ENCODE peak calls at places on chromosomes 3 and 15, in seven cellular contexts. One of them, this sample, is unnamed.

GRCh38 chr3:58104712-58105111 is 96.5 kb downstream of the FLNB start:
- DNase-seq in HFFc6: no peak
- DNase-seq in fibroblast of villous mesenchyme: no peak
- DNase-seq in stomach: peak
- DNase-seq in WERI-Rb-1: no peak
- DNase-seq in ovary: no peak
- DNase-seq in fibroblast of mammary gland: no peak
- DNase-seq in this sample: no peak

GRCh38 chr3:182740710-182741109 is 52.6 kb upstream of the ATP11B start:
- DNase-seq in HFFc6: no peak
- DNase-seq in fibroblast of villous mesenchyme: no peak
- DNase-seq in stomach: peak
- DNase-seq in WERI-Rb-1: no peak
- DNase-seq in ovary: no peak
- DNase-seq in fibroblast of mammary gland: peak
- DNase-seq in this sample: peak

GRCh38 chr3:124714218-124714853 is 15.9 kb upstream of the UMPS start:
- DNase-seq in HFFc6: peak
- DNase-seq in fibroblast of villous mesenchyme: peak
- DNase-seq in stomach: no peak
- DNase-seq in WERI-Rb-1: no peak
- DNase-seq in ovary: no peak
- DNase-seq in fibroblast of mammary gland: no peak
- DNase-seq in this sample: no peak

GRCh38 chr3:59386165-59386564 is 336.3 kb upstream of the CFAP20DC start:
- DNase-seq in HFFc6: no peak
- DNase-seq in fibroblast of villous mesenchyme: no peak
- DNase-seq in stomach: no peak
- DNase-seq in WERI-Rb-1: no peak
- DNase-seq in ovary: no peak
- DNase-seq in fibroblast of mammary gland: no peak
- DNase-seq in this sample: peak

GRCh38 chr15:25783607-25784131 is 79.5 kb downstream of the ATP10A start:
- DNase-seq in HFFc6: peak
- DNase-seq in fibroblast of villous mesenchyme: no peak
- DNase-seq in stomach: no peak
- DNase-seq in WERI-Rb-1: peak
- DNase-seq in ovary: no peak
- DNase-seq in fibroblast of mammary gland: peak
- DNase-seq in this sample: no peak

GRCh38 chr3:96266395-96267187 is 547.8 kb upstream of the EPHA6 start:
- DNase-seq in HFFc6: no peak
- DNase-seq in fibroblast of villous mesenchyme: peak
- DNase-seq in stomach: no peak
- DNase-seq in WERI-Rb-1: no peak
- DNase-seq in ovary: no peak
- DNase-seq in fibroblast of mammary gland: peak
- DNase-seq in this sample: peak

GRCh38 chr3:123300056-123300455 is 98.3 kb downstream of the SEC22A start:
- DNase-seq in HFFc6: no peak
- DNase-seq in fibroblast of villous mesenchyme: no peak
- DNase-seq in stomach: no peak
- DNase-seq in WERI-Rb-1: no peak
- DNase-seq in ovary: no peak
- DNase-seq in fibroblast of mammary gland: no peak
- DNase-seq in this sample: no peak

GRCh38 chr3:39097716-39098472 is 9.5 kb downstream of the GORASP1 start:
- DNase-seq in HFFc6: no peak
- DNase-seq in fibroblast of villous mesenchyme: no peak
- DNase-seq in stomach: no peak
- DNase-seq in WERI-Rb-1: no peak
- DNase-seq in ovary: no peak
- DNase-seq in fibroblast of mammary gland: no peak
- DNase-seq in this sample: no peak

GRCh38 chr15:43204016-43204901 is 16.6 kb downstream of the EPB42 start:
- DNase-seq in HFFc6: peak
- DNase-seq in fibroblast of villous mesenchyme: peak
- DNase-seq in stomach: peak
- DNase-seq in WERI-Rb-1: peak
- DNase-seq in ovary: no peak
- DNase-seq in fibroblast of mammary gland: peak
- DNase-seq in this sample: peak

GRCh38 chr3:121411554-121411953 is 134.2 kb downstream of the POLQ start:
- DNase-seq in HFFc6: peak
- DNase-seq in fibroblast of villous mesenchyme: no peak
- DNase-seq in stomach: no peak
- DNase-seq in WERI-Rb-1: no peak
- DNase-seq in ovary: no peak
- DNase-seq in fibroblast of mammary gland: peak
- DNase-seq in this sample: no peak

GRCh38 chr15:77421370-77421700 is 647 bp downstream of the HMG20A start:
- DNase-seq in HFFc6: no peak
- DNase-seq in fibroblast of villous mesenchyme: no peak
- DNase-seq in stomach: no peak
- DNase-seq in WERI-Rb-1: no peak
- DNase-seq in ovary: no peak
- DNase-seq in fibroblast of mammary gland: no peak
- DNase-seq in this sample: peak

GRCh38 chr3:31092748-31093607 is 198.5 kb upstream of the GADL1 start:
- DNase-seq in HFFc6: no peak
- DNase-seq in fibroblast of villous mesenchyme: peak
- DNase-seq in stomach: no peak
- DNase-seq in WERI-Rb-1: no peak
- DNase-seq in ovary: no peak
- DNase-seq in fibroblast of mammary gland: peak
- DNase-seq in this sample: no peak

GRCh38 chr3:10453764-10454163 is 51.6 kb downstream of the ATP2B2 start:
- DNase-seq in HFFc6: no peak
- DNase-seq in fibroblast of villous mesenchyme: no peak
- DNase-seq in stomach: no peak
- DNase-seq in WERI-Rb-1: no peak
- DNase-seq in ovary: no peak
- DNase-seq in fibroblast of mammary gland: no peak
- DNase-seq in this sample: no peak

GRCh38 chr15:35305031-35305555 is 220.0 kb upstream of the NANOGP8 start:
- DNase-seq in HFFc6: no peak
- DNase-seq in fibroblast of villous mesenchyme: no peak
- DNase-seq in stomach: no peak
- DNase-seq in WERI-Rb-1: no peak
- DNase-seq in ovary: no peak
- DNase-seq in fibroblast of mammary gland: no peak
- DNase-seq in this sample: no peak

GRCh38 chr3:49462222-49462621 is 7.8 kb upstream of the DAG1 start:
- DNase-seq in HFFc6: peak
- DNase-seq in fibroblast of villous mesenchyme: peak
- DNase-seq in stomach: no peak
- DNase-seq in WERI-Rb-1: peak
- DNase-seq in ovary: no peak
- DNase-seq in fibroblast of mammary gland: peak
- DNase-seq in this sample: no peak

GRCh38 chr3:108488631-108489030 is 21.8 kb downstream of the MYH15 start:
- DNase-seq in HFFc6: peak
- DNase-seq in fibroblast of villous mesenchyme: no peak
- DNase-seq in stomach: no peak
- DNase-seq in WERI-Rb-1: no peak
- DNase-seq in ovary: no peak
- DNase-seq in fibroblast of mammary gland: peak
- DNase-seq in this sample: no peak

GRCh38 chr3:77381426-77381825 is 341.5 kb downstream of the ROBO2 start:
- DNase-seq in HFFc6: no peak
- DNase-seq in fibroblast of villous mesenchyme: no peak
- DNase-seq in stomach: no peak
- DNase-seq in WERI-Rb-1: no peak
- DNase-seq in ovary: no peak
- DNase-seq in fibroblast of mammary gland: no peak
- DNase-seq in this sample: no peak

GRCh38 chr15:46061002-46061401 is 426.2 kb downstream of the SQOR start:
- DNase-seq in HFFc6: no peak
- DNase-seq in fibroblast of villous mesenchyme: no peak
- DNase-seq in stomach: no peak
- DNase-seq in WERI-Rb-1: no peak
- DNase-seq in ovary: no peak
- DNase-seq in fibroblast of mammary gland: no peak
- DNase-seq in this sample: no peak

GRCh38 chr15:99197861-99198260 is 51.5 kb downstream of the TTC23 start:
- DNase-seq in HFFc6: peak
- DNase-seq in fibroblast of villous mesenchyme: peak
- DNase-seq in stomach: no peak
- DNase-seq in WERI-Rb-1: no peak
- DNase-seq in ovary: no peak
- DNase-seq in fibroblast of mammary gland: no peak
- DNase-seq in this sample: no peak

GRCh38 chr3:59920801-59921200 is 871.0 kb upstream of the CFAP20DC start:
- DNase-seq in HFFc6: no peak
- DNase-seq in fibroblast of villous mesenchyme: no peak
- DNase-seq in stomach: no peak
- DNase-seq in WERI-Rb-1: no peak
- DNase-seq in ovary: no peak
- DNase-seq in fibroblast of mammary gland: no peak
- DNase-seq in this sample: no peak

GRCh38 chr15:86199467-86200145 is 119.9 kb downstream of the AGBL1 start:
- DNase-seq in HFFc6: no peak
- DNase-seq in fibroblast of villous mesenchyme: no peak
- DNase-seq in stomach: no peak
- DNase-seq in WERI-Rb-1: no peak
- DNase-seq in ovary: no peak
- DNase-seq in fibroblast of mammary gland: no peak
- DNase-seq in this sample: no peak

DNA sequence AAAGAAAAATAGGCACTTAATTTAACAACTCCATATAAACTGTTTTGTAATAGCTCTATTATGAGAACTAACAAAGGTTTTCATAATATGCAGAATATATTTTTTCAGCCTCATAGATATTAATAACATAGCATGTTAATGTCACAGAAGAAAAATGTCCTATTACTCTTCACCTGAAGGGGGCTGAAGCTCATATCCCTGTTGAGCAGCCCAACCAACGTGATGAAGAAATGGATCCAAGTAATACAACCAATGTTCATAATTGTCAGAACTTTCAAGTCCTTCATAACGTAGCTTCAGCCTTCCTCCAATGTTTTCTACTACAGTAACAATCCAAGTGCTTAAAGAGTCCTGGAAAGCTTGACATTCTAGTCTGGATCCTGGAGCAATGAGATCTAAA is 34.5 kb upstream of the STIMATE start:
- DNase-seq in HFFc6: no peak
- DNase-seq in fibroblast of villous mesenchyme: no peak
- DNase-seq in stomach: no peak
- DNase-seq in WERI-Rb-1: no peak
- DNase-seq in ovary: no peak
- DNase-seq in fibroblast of mammary gland: no peak
- DNase-seq in this sample: no peak
- TF ChIP-seq CTCF in HFFc6: peak
- TF ChIP-seq CTCF in fibroblast of villous mesenchyme: no peak
- TF ChIP-seq CTCF in stomach: no peak
- TF ChIP-seq CTCF in WERI-Rb-1: no peak
- TF ChIP-seq CTCF in ovary: no peak
- TF ChIP-seq CTCF in fibroblast of mammary gland: peak
- TF ChIP-seq CTCF in this sample: no peak

DNA sequence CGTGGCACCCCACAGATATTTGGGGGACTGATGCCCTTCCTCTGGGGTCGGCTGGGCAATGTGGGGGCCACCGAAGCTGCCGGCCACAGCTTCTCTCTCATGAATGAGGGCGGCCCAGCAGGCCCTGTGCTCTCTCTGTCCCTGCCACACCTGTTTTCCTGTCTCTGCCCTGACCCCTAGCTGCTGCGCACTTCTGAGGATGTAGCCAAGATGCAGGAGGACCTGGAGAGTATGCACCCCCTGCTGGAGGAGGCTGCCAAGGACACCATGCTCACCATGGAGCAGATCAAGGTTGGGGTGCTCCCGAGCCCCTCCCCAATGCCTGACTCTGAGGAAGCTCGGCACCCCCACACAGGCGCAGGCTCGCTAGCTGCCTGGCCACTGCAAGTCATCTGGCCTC is 59.7 kb downstream of the SEMA3G start:
- DNase-seq in HFFc6: peak
- DNase-seq in fibroblast of villous mesenchyme: peak
- DNase-seq in stomach: no peak
- DNase-seq in WERI-Rb-1: peak
- DNase-seq in ovary: no peak
- DNase-seq in fibroblast of mammary gland: peak
- DNase-seq in this sample: peak
- TF ChIP-seq CTCF in HFFc6: peak
- TF ChIP-seq CTCF in fibroblast of villous mesenchyme: peak
- TF ChIP-seq CTCF in stomach: no peak
- TF ChIP-seq CTCF in WERI-Rb-1: peak
- TF ChIP-seq CTCF in ovary: no peak
- TF ChIP-seq CTCF in fibroblast of mammary gland: peak
- TF ChIP-seq CTCF in this sample: peak

DNA sequence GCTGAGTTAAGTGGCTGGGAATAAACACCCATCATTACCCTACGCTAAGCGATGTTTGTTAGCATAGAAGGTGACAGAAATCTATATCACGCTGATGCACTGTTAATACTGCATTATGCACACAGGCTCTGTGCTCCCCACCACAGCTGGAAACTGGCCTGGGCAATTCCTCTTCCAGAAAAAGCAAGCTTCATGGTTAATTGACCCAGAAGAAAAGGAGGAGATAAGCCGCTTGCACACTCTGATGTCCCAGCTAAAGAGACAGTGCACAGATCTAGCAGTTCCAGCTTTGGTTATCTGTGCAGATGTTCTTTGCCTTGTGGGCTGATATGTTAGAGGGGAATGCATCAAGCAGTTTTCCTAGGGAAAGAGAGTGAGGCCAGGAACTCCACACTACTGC is 232.6 kb downstream of the NTRK3 start:
- DNase-seq in HFFc6: no peak
- DNase-seq in fibroblast of villous mesenchyme: no peak
- DNase-seq in stomach: no peak
- DNase-seq in WERI-Rb-1: no peak
- DNase-seq in ovary: no peak
- DNase-seq in fibroblast of mammary gland: no peak
- DNase-seq in this sample: no peak
- TF ChIP-seq CTCF in HFFc6: no peak
- TF ChIP-seq CTCF in fibroblast of villous mesenchyme: no peak
- TF ChIP-seq CTCF in stomach: no peak
- TF ChIP-seq CTCF in WERI-Rb-1: no peak
- TF ChIP-seq CTCF in ovary: no peak
- TF ChIP-seq CTCF in fibroblast of mammary gland: no peak
- TF ChIP-seq CTCF in this sample: no peak

DNA sequence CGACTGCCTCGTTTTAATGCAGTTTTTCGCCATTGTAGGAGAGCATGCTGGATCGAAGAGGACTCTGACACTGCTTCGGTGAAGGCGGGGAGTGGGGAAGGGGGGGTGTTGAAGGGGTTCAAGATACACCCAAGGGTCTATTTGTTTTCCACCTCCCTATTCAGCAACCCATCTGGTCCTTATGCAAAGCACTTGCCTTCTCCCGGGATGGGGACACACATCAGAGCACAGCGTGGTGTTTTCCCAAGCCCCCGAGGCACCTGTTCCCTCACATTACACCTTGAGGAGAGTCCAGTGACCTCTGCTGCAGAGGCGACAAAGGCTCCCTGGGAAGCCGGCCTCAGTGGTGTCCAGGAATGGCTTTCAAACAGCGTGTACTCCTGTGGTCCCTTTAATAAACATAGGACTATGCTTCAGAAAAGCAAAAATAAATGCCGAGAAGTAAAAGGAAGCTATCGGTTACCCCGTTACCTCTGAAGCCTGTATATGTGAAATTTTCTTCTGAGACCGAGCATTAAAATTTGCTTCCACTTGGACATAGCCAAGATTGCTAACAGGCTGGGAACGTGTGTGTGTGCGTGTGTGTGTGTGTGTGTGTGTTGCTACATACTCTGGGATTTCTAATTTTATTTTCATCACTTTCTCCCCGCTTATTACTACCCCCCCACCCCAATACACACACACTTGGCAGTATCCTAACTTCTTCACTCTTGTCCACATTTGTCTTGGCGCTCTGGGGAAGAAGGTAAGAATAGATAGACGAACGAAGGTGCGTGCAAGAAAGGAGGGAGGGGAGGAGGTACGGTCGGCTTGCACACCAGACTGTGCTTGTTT is 53.2 kb downstream of the CCDC54 start:
- DNase-seq in HFFc6: no peak
- DNase-seq in fibroblast of villous mesenchyme: peak
- DNase-seq in stomach: no peak
- DNase-seq in WERI-Rb-1: no peak
- DNase-seq in ovary: peak
- DNase-seq in fibroblast of mammary gland: peak
- DNase-seq in this sample: no peak
- TF ChIP-seq CTCF in HFFc6: peak
- TF ChIP-seq CTCF in fibroblast of villous mesenchyme: no peak
- TF ChIP-seq CTCF in stomach: no peak
- TF ChIP-seq CTCF in WERI-Rb-1: no peak
- TF ChIP-seq CTCF in ovary: no peak
- TF ChIP-seq CTCF in fibroblast of mammary gland: no peak
- TF ChIP-seq CTCF in this sample: no peak